ENCODE peak calls at places on chromosomes 2 and 18, in eight cellular contexts. One of them, this sample, is unnamed.

GRCh38 chr2:176098366-176099158 is 1.0 kb upstream of the HOXD12 start:
- DNase-seq in fibroblast of pulmonary artery: no peak
- DNase-seq in tibial nerve: no peak
- DNase-seq in A549: no peak
- DNase-seq in IMR-90: no peak
- DNase-seq in hepatocyte: no peak
- DNase-seq in lower leg skin: peak; percentile 83
- DNase-seq in H1: peak; percentile 73
- DNase-seq in this sample: peak; percentile 81

GRCh38 chr2:74831693-74832530 is 2.0 kb upstream of the HK2 start:
- DNase-seq in tibial nerve: no peak
- DNase-seq in H1: no peak
- DNase-seq in fibroblast of pulmonary artery: no peak
- DNase-seq in hepatocyte: peak; percentile 48
- DNase-seq in lower leg skin: no peak
- DNase-seq in IMR-90: peak; percentile 62
- DNase-seq in A549: peak; percentile 26
- DNase-seq in this sample: no peak

GRCh38 chr2:192098814-192099491 is 95.8 kb downstream of the TMEFF2 start:
- DNase-seq in H1: no peak
- DNase-seq in IMR-90: no peak
- DNase-seq in A549: no peak
- DNase-seq in lower leg skin: no peak
- DNase-seq in tibial nerve: no peak
- DNase-seq in fibroblast of pulmonary artery: no peak
- DNase-seq in hepatocyte: no peak
- DNase-seq in this sample: no peak

GRCh38 chr18:7023581-7023980 is 94.0 kb downstream of the LAMA1 start:
- DNase-seq in lower leg skin: no peak
- DNase-seq in fibroblast of pulmonary artery: no peak
- DNase-seq in IMR-90: no peak
- DNase-seq in tibial nerve: no peak
- DNase-seq in A549: no peak
- DNase-seq in hepatocyte: no peak
- DNase-seq in H1: no peak
- DNase-seq in this sample: peak; percentile 69

GRCh38 chr2:171574149-171574795 is 52.0 kb downstream of the CYBRD1 start:
- DNase-seq in fibroblast of pulmonary artery: peak; percentile 81
- DNase-seq in A549: peak; percentile 80
- DNase-seq in H1: peak; percentile 98
- DNase-seq in hepatocyte: peak; percentile 88
- DNase-seq in IMR-90: peak; percentile 68
- DNase-seq in lower leg skin: peak; percentile 95
- DNase-seq in tibial nerve: peak; percentile 67
- DNase-seq in this sample: peak; percentile 96

GRCh38 chr2:230219419-230220331 is at the start of gene SP110:
- DNase-seq in hepatocyte: peak; percentile 86
- DNase-seq in H1: peak; percentile 73
- DNase-seq in A549: peak; percentile 70
- DNase-seq in fibroblast of pulmonary artery: peak; percentile 96
- DNase-seq in IMR-90: peak; percentile 80
- DNase-seq in lower leg skin: peak; percentile 96
- DNase-seq in tibial nerve: peak; percentile 41
- DNase-seq in this sample: peak; percentile 90

GRCh38 chr2:73263540-73264331 is 20.5 kb downstream of the FBXO41 start:
- DNase-seq in IMR-90: no peak
- DNase-seq in A549: no peak
- DNase-seq in fibroblast of pulmonary artery: no peak
- DNase-seq in lower leg skin: no peak
- DNase-seq in hepatocyte: no peak
- DNase-seq in H1: no peak
- DNase-seq in tibial nerve: no peak
- DNase-seq in this sample: no peak

GRCh38 chr2:33535409-33535808 is 59.0 kb downstream of the RASGRP3 start:
- DNase-seq in lower leg skin: no peak
- DNase-seq in fibroblast of pulmonary artery: no peak
- DNase-seq in tibial nerve: no peak
- DNase-seq in IMR-90: no peak
- DNase-seq in H1: no peak
- DNase-seq in hepatocyte: no peak
- DNase-seq in A549: no peak
- DNase-seq in this sample: no peak

GRCh38 chr2:152505495-152505906 is 170.5 kb downstream of the FMNL2 start:
- DNase-seq in A549: peak; percentile 88
- DNase-seq in IMR-90: peak; percentile 41
- DNase-seq in fibroblast of pulmonary artery: peak; percentile 84
- DNase-seq in lower leg skin: no peak
- DNase-seq in H1: no peak
- DNase-seq in hepatocyte: no peak
- DNase-seq in tibial nerve: no peak
- DNase-seq in this sample: no peak

GRCh38 chr2:96091141-96091710 is 25.1 kb downstream of the ADRA2B start:
- DNase-seq in lower leg skin: peak; percentile 74
- DNase-seq in fibroblast of pulmonary artery: no peak
- DNase-seq in H1: peak; percentile 48
- DNase-seq in A549: no peak
- DNase-seq in IMR-90: no peak
- DNase-seq in tibial nerve: no peak
- DNase-seq in hepatocyte: no peak
- DNase-seq in this sample: peak; percentile 71

GRCh38 chr18:57805117-57805516 is 2.0 kb upstream of the ATP8B1 start:
- DNase-seq in hepatocyte: no peak
- DNase-seq in H1: no peak
- DNase-seq in lower leg skin: peak; percentile 84
- DNase-seq in IMR-90: no peak
- DNase-seq in tibial nerve: no peak
- DNase-seq in A549: no peak
- DNase-seq in fibroblast of pulmonary artery: no peak
- DNase-seq in this sample: no peak

GRCh38 chr2:11079131-11079824 is 76.0 kb upstream of the SLC66A3 start:
- DNase-seq in fibroblast of pulmonary artery: no peak
- DNase-seq in tibial nerve: no peak
- DNase-seq in IMR-90: no peak
- DNase-seq in H1: peak; percentile 26
- DNase-seq in lower leg skin: peak; percentile 45
- DNase-seq in hepatocyte: no peak
- DNase-seq in A549: no peak
- DNase-seq in this sample: peak; percentile 30

GRCh38 chr2:114022360-114023085 is 132.6 kb downstream of the ACTR3 start:
- DNase-seq in hepatocyte: peak; percentile 57
- DNase-seq in IMR-90: peak; percentile 90
- DNase-seq in H1: no peak
- DNase-seq in A549: peak; percentile 43
- DNase-seq in fibroblast of pulmonary artery: peak; percentile 19
- DNase-seq in lower leg skin: no peak
- DNase-seq in tibial nerve: no peak
- DNase-seq in this sample: no peak

GRCh38 chr2:64867253-64867996 is 121.8 kb upstream of the SLC1A4 start:
- DNase-seq in A549: no peak
- DNase-seq in H1: no peak
- DNase-seq in hepatocyte: no peak
- DNase-seq in lower leg skin: no peak
- DNase-seq in fibroblast of pulmonary artery: no peak
- DNase-seq in IMR-90: no peak
- DNase-seq in tibial nerve: no peak
- DNase-seq in this sample: no peak

GRCh38 chr2:64865073-64865830 is 123.9 kb upstream of the SLC1A4 start:
- DNase-seq in IMR-90: peak; percentile 54
- DNase-seq in A549: peak; percentile 69
- DNase-seq in hepatocyte: peak; percentile 87
- DNase-seq in H1: peak; percentile 78
- DNase-seq in fibroblast of pulmonary artery: peak; percentile 74
- DNase-seq in lower leg skin: peak; percentile 93
- DNase-seq in tibial nerve: no peak
- DNase-seq in this sample: peak; percentile 90

GRCh38 chr2:64863097-64863820 is 125.9 kb upstream of the SLC1A4 start:
- DNase-seq in IMR-90: no peak
- DNase-seq in fibroblast of pulmonary artery: no peak
- DNase-seq in H1: no peak
- DNase-seq in lower leg skin: no peak
- DNase-seq in A549: no peak
- DNase-seq in tibial nerve: no peak
- DNase-seq in hepatocyte: no peak
- DNase-seq in this sample: no peak

GRCh38 chr2:64866797-64867196 is 122.4 kb upstream of the SLC1A4 start:
- DNase-seq in tibial nerve: peak; percentile 80
- DNase-seq in IMR-90: peak; percentile 98
- DNase-seq in lower leg skin: no peak
- DNase-seq in A549: peak; percentile 44
- DNase-seq in hepatocyte: peak; percentile 22
- DNase-seq in H1: no peak
- DNase-seq in fibroblast of pulmonary artery: peak; percentile 76
- DNase-seq in this sample: no peak

GRCh38 chr2:64865831-64866146 is 123.4 kb upstream of the SLC1A4 start:
- DNase-seq in lower leg skin: no peak
- DNase-seq in H1: no peak
- DNase-seq in A549: no peak
- DNase-seq in fibroblast of pulmonary artery: no peak
- DNase-seq in IMR-90: no peak
- DNase-seq in hepatocyte: no peak
- DNase-seq in tibial nerve: no peak
- DNase-seq in this sample: no peak
- TF ChIP-seq CTCF in lower leg skin: no peak
- TF ChIP-seq CTCF in H1: no peak
- TF ChIP-seq CTCF in A549: peak; percentile 23
- TF ChIP-seq CTCF in fibroblast of pulmonary artery: no peak
- TF ChIP-seq CTCF in IMR-90: no peak
- TF ChIP-seq CTCF in hepatocyte: no peak
- TF ChIP-seq CTCF in tibial nerve: no peak
- TF ChIP-seq CTCF in this sample: peak; percentile 31

DNA sequence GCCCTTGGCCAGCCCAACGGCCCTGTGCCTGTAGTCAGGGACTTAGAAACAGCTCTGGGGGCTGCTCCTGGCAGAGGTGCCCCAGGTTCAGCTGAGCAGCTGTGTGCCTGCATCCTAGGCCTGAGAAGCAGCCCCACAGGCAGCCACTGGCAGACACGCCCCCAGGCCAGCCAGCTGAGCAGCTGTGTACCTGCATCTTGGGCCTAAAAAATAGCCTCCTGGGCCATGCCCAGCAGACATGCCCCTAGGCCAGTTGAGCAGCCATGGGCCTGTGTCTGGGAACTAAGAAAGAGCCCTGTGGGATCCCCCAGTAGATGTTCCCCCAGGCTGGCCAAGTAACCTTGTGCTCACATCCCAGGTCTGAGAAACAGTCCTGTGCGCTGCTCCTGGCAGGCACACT is 64.0 kb downstream of the TBR1 start:
- DNase-seq in fibroblast of pulmonary artery: no peak
- DNase-seq in tibial nerve: no peak
- DNase-seq in A549: no peak
- DNase-seq in lower leg skin: no peak
- DNase-seq in H1: no peak
- DNase-seq in hepatocyte: no peak
- DNase-seq in IMR-90: no peak
- DNase-seq in this sample: no peak
- TF ChIP-seq CTCF in fibroblast of pulmonary artery: no peak
- TF ChIP-seq CTCF in tibial nerve: no peak
- TF ChIP-seq CTCF in A549: no peak
- TF ChIP-seq CTCF in lower leg skin: no peak
- TF ChIP-seq CTCF in H1: no peak
- TF ChIP-seq CTCF in hepatocyte: no peak
- TF ChIP-seq CTCF in IMR-90: no peak
- TF ChIP-seq CTCF in this sample: no peak

DNA sequence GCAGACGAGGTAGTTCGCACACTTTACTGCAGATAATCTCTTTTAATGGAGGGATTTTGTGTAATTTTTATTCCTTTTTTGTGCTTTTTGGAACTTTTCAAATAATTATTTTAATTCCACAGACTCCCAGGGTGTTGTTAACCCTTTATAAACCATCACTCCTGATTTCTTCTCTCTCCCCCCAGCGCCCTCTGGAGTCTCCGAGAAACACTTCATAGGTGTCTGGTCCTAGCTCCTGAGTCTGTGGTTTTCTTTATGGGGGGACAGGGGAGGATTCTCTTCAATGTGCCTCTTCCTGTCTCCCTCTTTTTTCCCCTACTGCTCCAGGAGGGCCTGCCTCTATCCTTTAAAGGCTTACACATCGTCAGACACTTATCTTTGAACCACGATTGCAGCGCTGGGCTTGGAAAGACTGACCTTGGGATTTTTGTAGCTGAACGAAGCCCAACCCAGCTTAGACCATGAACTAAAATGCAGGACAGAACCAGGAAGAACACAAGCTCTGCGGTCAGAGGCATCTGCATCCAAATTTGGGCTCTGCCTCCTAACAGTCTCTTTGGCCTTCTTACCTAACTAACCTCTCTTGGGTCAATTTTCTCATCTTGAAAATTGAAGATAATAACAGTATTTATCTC is 7.1 kb upstream of the PKDCC start:
- DNase-seq in A549: no peak
- DNase-seq in hepatocyte: no peak
- DNase-seq in fibroblast of pulmonary artery: no peak
- DNase-seq in lower leg skin: no peak
- DNase-seq in H1: no peak
- DNase-seq in IMR-90: no peak
- DNase-seq in tibial nerve: no peak
- DNase-seq in this sample: no peak
- TF ChIP-seq CTCF in A549: no peak
- TF ChIP-seq CTCF in hepatocyte: peak; percentile 20
- TF ChIP-seq CTCF in fibroblast of pulmonary artery: peak; percentile 23
- TF ChIP-seq CTCF in lower leg skin: no peak
- TF ChIP-seq CTCF in H1: peak; percentile 49
- TF ChIP-seq CTCF in IMR-90: peak; percentile 8
- TF ChIP-seq CTCF in tibial nerve: no peak
- TF ChIP-seq CTCF in this sample: no peak

GRCh38 chr2:24385366-24385765 is 25.0 kb upstream of the ITSN2 start:
- DNase-seq in H1: no peak
- DNase-seq in IMR-90: no peak
- DNase-seq in hepatocyte: no peak
- DNase-seq in fibroblast of pulmonary artery: no peak
- DNase-seq in lower leg skin: peak; percentile 10
- DNase-seq in tibial nerve: no peak
- DNase-seq in A549: no peak
- DNase-seq in this sample: no peak

GRCh38 chr2:24380687-24381271 is 20.4 kb upstream of the ITSN2 start:
- DNase-seq in hepatocyte: peak; percentile 51
- DNase-seq in IMR-90: no peak
- DNase-seq in H1: no peak
- DNase-seq in tibial nerve: no peak
- DNase-seq in A549: no peak
- DNase-seq in fibroblast of pulmonary artery: no peak
- DNase-seq in lower leg skin: peak; percentile 15
- DNase-seq in this sample: no peak

DNA sequence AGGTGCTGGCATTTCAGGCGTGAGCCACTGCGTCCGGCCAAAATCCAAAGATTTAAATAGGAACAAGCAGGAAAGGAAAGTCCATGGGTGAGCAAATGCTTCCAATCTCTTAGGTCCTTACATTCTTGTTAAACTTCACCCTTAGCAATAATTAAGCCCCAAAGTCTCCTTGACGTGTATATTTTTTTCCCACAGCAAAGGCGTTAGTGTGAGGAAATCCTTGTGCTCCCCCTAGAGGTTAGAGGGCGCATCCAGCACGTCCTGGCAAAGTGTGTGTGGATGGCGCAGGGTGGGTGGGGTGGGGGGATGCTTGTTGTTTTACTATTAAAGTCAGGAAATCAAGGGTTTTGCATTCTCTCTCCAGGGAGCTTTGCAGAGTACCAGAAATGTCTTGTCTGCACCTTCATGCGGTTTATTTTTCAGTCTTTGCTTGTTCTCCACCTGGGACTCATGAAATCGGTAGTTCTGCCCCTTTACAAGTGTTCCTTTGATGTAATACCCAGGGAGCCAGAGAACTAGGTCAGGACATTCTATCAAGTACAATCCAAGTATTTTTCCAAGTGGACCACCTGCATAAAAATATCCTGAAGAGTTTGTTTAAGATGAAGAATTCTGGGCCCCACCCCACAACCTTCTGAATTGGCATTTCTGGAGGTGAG is 22.2 kb upstream of the ITSN2 start:
- DNase-seq in A549: peak; percentile 79
- DNase-seq in lower leg skin: peak; percentile 85
- DNase-seq in H1: peak; percentile 67
- DNase-seq in hepatocyte: peak; percentile 83
- DNase-seq in tibial nerve: no peak
- DNase-seq in IMR-90: peak; percentile 65
- DNase-seq in fibroblast of pulmonary artery: peak; percentile 76
- DNase-seq in this sample: no peak
- TF ChIP-seq CTCF in A549: peak; percentile 92
- TF ChIP-seq CTCF in lower leg skin: no peak
- TF ChIP-seq CTCF in H1: peak; percentile 66
- TF ChIP-seq CTCF in hepatocyte: peak; percentile 90
- TF ChIP-seq CTCF in tibial nerve: peak; percentile 84
- TF ChIP-seq CTCF in IMR-90: peak; percentile 71
- TF ChIP-seq CTCF in fibroblast of pulmonary artery: peak; percentile 72
- TF ChIP-seq CTCF in this sample: peak; percentile 85